ENCODE peak calls at places on chromosomes 1 and 21, in six cellular contexts. U is nephron progenitor cell, O is fibroblast of lung, S is right atrium auricular region, L is esophagus squamous epithelium, Y is GM10248. T is an unnamed sample.

GRCh38 chr1:145955436-145955835 is 2.4 kb downstream of the LIX1L start:
- DNase-seq in L (no peak), S (no peak), Y (no peak), O (peak), U (no peak), T (no peak)

GRCh38 chr1:39960461-39960958 is 5.6 kb downstream of the MFSD2A start:
- DNase-seq in S (no peak), U (no peak), O (no peak), Y (peak), L (peak), T (no peak)

GRCh38 chr1:33330376-33330890 is 9.5 kb upstream of the A3GALT2 start:
- DNase-seq in O (no peak), U (no peak), L (no peak), Y (no peak), S (no peak), T (no peak)

GRCh38 chr1:228283476-228284147 is 75.8 kb downstream of the OBSCN start:
- DNase-seq in L (no peak), O (no peak), Y (no peak), U (no peak), S (no peak), T (no peak)

GRCh38 chr1:35763211-35763610 is 6.6 kb downstream of the CLSPN start:
- DNase-seq in O (no peak), L (no peak), U (no peak), S (no peak), Y (no peak), T (no peak)

GRCh38 chr1:184555665-184556641 is 169.1 kb downstream of the C1orf21 start:
- DNase-seq in S (no peak), O (no peak), Y (no peak), U (no peak), L (no peak), T (no peak)

GRCh38 chr1:85575363-85575995 is 5.1 kb upstream of the CCN1 start:
- DNase-seq in Y (no peak), O (no peak), S (no peak), L (no peak), U (no peak), T (no peak)

GRCh38 chr1:204431310-204432184 is 19.9 kb upstream of the PPP1R15B start:
- DNase-seq in U (peak), Y (peak), O (peak), L (peak), S (peak), T (peak)

GRCh38 chr1:183807549-183808168 is 2.7 kb downstream of the RGL1 start:
- DNase-seq in L (no peak), Y (peak), U (no peak), S (peak), O (peak), T (no peak)

GRCh38 chr1:36761073-36761472 is 273.2 kb downstream of the GRIK3 start:
- DNase-seq in U (no peak), S (no peak), L (no peak), Y (no peak), O (no peak), T (no peak)

GRCh38 chr1:183472488-183473285 is at the start of gene SMG7:
- DNase-seq in U (peak), S (no peak), O (peak), L (peak), Y (peak), T (peak)

GRCh38 chr1:68384321-68384813 is 65.4 kb downstream of the RPE65 start:
- DNase-seq in Y (no peak), U (no peak), O (peak), S (no peak), L (no peak), T (no peak)

GRCh38 chr1:170310931-170311330 is 165.2 kb downstream of the NTMT2 start:
- DNase-seq in U (no peak), S (no peak), O (no peak), Y (no peak), L (no peak), T (no peak)

DNA sequence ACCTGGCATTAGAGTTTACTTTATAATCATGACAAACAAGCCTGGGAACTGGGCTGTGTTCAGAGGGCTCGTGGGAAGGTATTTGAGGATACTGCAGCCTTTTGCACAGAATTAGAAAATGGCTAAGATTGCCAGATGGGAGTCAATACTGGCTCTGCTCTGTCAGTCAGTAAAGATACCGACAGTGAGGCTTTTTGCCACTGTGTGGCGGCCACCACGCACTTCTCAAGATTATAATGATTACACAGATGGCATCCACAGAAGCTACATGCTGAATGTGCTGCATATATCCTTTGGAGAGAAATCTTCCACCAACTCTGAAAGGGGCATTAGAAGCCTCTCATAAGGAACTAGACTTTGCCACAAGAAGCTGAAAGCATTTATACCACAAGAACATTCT is 213.4 kb upstream of the PTBP2 start:
- DNase-seq in U (no peak), S (no peak), Y (no peak), O (no peak), L (no peak), T (no peak)
- TF ChIP-seq CTCF in U (no peak), S (no peak), Y (no peak), O (no peak), L (no peak), T (no peak)

GRCh38 chr21:37079211-37079824 is 6.3 kb downstream of the TTC3 start:
- DNase-seq in S (no peak), L (no peak), O (no peak), Y (no peak), U (no peak), T (no peak)
- TF ChIP-seq CTCF in S (no peak), L (no peak), O (no peak), Y (no peak), U (no peak), T (peak)

DNA sequence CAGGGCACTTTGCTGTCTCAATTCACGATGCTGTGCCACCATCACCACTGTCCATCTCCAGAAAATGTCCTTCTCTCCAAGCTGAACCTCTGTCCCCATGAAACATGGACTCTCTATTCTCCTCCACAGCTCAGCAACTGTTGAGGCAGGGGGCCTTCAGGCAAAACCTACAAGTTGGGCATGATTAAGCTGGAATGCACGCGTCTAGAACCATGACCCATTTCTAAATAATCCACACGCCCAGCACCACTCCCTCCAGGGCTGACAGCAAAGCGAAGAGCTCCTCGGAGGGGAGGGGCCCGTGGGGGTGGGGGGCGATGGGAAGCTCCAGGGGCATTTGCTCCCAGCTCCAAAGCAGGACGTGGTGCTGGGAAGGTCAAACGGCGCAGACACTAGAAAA is 3.3 kb upstream of the HES5 start:
- DNase-seq in L (no peak), Y (no peak), U (no peak), S (no peak), O (peak), T (no peak)
- TF ChIP-seq CTCF in L (no peak), Y (no peak), U (no peak), S (no peak), O (no peak), T (no peak)

GRCh38 chr21:27466175-27466574 is 499.3 kb upstream of the ADAMTS5 start:
- DNase-seq in S (no peak), U (no peak), O (no peak), L (no peak), Y (no peak), T (no peak)
- TF ChIP-seq CTCF in S (no peak), U (no peak), O (no peak), L (no peak), Y (no peak), T (no peak)

GRCh38 chr1:106037526-106037925 is 1018.9 kb upstream of the PRMT6 start:
- DNase-seq in L (no peak), O (no peak), Y (no peak), U (no peak), S (no peak), T (no peak)

GRCh38 chr1:106038260-106038659 is 1018.2 kb upstream of the PRMT6 start:
- DNase-seq in O (no peak), S (no peak), U (no peak), L (no peak), Y (no peak), T (no peak)
- TF ChIP-seq CTCF in O (no peak), S (no peak), U (no peak), L (no peak), Y (no peak), T (no peak)

DNA sequence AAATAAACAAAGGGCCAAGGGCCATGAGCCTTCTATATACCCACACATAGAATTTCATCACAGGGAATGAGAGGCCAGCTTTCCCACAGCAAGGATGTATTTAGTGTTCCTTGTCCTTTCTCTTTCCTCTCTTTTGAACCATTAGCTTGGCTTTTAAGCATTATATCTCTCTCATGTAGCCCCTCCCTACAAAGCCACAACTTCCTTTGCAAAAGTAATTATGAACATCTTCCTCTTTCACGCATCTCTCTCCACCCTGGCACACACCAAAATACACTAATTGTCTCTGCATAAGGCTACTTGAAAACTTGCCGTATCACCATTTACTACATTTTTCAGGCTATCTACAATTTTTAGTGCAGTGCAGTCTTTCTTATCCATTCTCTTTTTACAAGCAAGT is 1.9 kb upstream of the AK5 start:
- DNase-seq in Y (no peak), L (no peak), U (no peak), O (no peak), S (no peak), T (no peak)
- TF ChIP-seq CTCF in Y (no peak), L (no peak), U (no peak), O (no peak), S (no peak), T (no peak)

GRCh38 chr1:216958569-216958968 is 235.3 kb upstream of the ESRRG start:
- DNase-seq in S (no peak), U (no peak), Y (no peak), O (no peak), L (no peak), T (no peak)

GRCh38 chr1:216953495-216953894 is 230.3 kb upstream of the ESRRG start:
- DNase-seq in U (no peak), S (no peak), O (no peak), Y (no peak), L (no peak), T (no peak)
- TF ChIP-seq CTCF in U (no peak), S (no peak), O (no peak), Y (no peak), L (no peak), T (no peak)

GRCh38 chr1:224358288-224358687 is 1.6 kb downstream of the CNIH4 start:
- DNase-seq in O (no peak), L (no peak), S (no peak), U (no peak), Y (no peak), T (no peak)

GRCh38 chr1:224356685-224357625 is at the start of gene CNIH4:
- DNase-seq in U (peak), O (peak), Y (peak), L (peak), S (peak), T (peak)

GRCh38 chr1:224359207-224359606 is 2.5 kb downstream of the CNIH4 start:
- DNase-seq in O (no peak), U (no peak), S (no peak), L (no peak), Y (no peak), T (no peak)

GRCh38 chr1:224353975-224354930 is 2.4 kb upstream of the CNIH4 start:
- DNase-seq in L (no peak), S (no peak), Y (no peak), U (no peak), O (no peak), T (no peak)

DNA sequence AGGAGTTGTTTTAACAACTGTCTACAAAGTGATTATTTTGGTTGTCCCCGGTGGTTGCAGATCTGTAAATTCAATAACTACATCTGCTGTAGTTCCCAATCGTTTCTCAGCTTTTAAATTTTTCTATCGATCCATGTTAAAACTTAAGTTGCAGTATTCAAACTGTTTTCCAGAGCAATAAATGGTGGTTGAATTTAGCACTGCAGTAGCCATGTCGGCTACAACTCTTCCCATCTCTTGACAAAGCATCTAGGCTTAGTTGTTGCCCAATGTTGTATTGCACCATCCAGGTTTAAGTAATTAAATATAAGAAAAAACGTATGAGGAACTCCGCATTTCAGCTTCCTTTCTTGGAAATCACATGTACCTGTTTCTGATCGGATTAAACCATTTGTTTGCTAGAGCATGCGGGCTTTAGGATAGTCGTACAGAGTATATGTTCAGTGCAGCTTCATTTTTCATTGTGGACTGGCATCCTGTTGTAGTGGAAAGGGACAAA is 996 bp downstream of the CNIH4 start:
- DNase-seq in Y (no peak), U (no peak), L (no peak), S (no peak), O (peak), T (no peak)
- TF ChIP-seq CTCF in Y (no peak), U (no peak), L (peak), S (no peak), O (no peak), T (peak)

T was measured in neural crest cell.